ENCODE peak calls at places on chromosomes 6 and 20, in nine cellular contexts. One of them, this sample, is unnamed.

GRCh38 chr20:38880952-38881735 is 45.1 kb upstream of the FAM83D start:
- DNase-seq in ovary: no peak
- DNase-seq in tibial nerve: no peak
- DNase-seq in A549: no peak
- DNase-seq in suprapubic skin: no peak
- DNase-seq in H1: no peak
- DNase-seq in transverse colon: no peak
- DNase-seq in sigmoid colon: no peak
- DNase-seq in GM12878: no peak
- DNase-seq in this sample: no peak

GRCh38 chr20:36113566-36114247 is 40.8 kb upstream of the EPB41L1 start:
- DNase-seq in ovary: no peak
- DNase-seq in tibial nerve: no peak
- DNase-seq in A549: no peak
- DNase-seq in suprapubic skin: no peak
- DNase-seq in H1: no peak
- DNase-seq in transverse colon: no peak
- DNase-seq in sigmoid colon: no peak
- DNase-seq in GM12878: peak
- DNase-seq in this sample: no peak

GRCh38 chr6:142009647-142010046 is 123.1 kb upstream of the GJE1 start:
- DNase-seq in ovary: no peak
- DNase-seq in tibial nerve: no peak
- DNase-seq in A549: no peak
- DNase-seq in suprapubic skin: no peak
- DNase-seq in H1: no peak
- DNase-seq in transverse colon: no peak
- DNase-seq in sigmoid colon: no peak
- DNase-seq in GM12878: no peak
- DNase-seq in this sample: no peak

GRCh38 chr6:4564746-4565145 is 211.5 kb upstream of the CDYL start:
- DNase-seq in ovary: no peak
- DNase-seq in tibial nerve: no peak
- DNase-seq in A549: no peak
- DNase-seq in suprapubic skin: no peak
- DNase-seq in H1: peak
- DNase-seq in transverse colon: no peak
- DNase-seq in sigmoid colon: no peak
- DNase-seq in GM12878: no peak
- DNase-seq in this sample: no peak

GRCh38 chr6:121851056-121851455 is 415.6 kb downstream of the GJA1 start:
- DNase-seq in ovary: no peak
- DNase-seq in tibial nerve: no peak
- DNase-seq in A549: no peak
- DNase-seq in suprapubic skin: no peak
- DNase-seq in H1: no peak
- DNase-seq in transverse colon: no peak
- DNase-seq in sigmoid colon: no peak
- DNase-seq in GM12878: no peak
- DNase-seq in this sample: no peak

GRCh38 chr20:2006452-2007381 is 12.9 kb upstream of the PDYN start:
- DNase-seq in ovary: no peak
- DNase-seq in tibial nerve: no peak
- DNase-seq in A549: peak
- DNase-seq in suprapubic skin: no peak
- DNase-seq in H1: peak
- DNase-seq in transverse colon: no peak
- DNase-seq in sigmoid colon: no peak
- DNase-seq in GM12878: no peak
- DNase-seq in this sample: peak

GRCh38 chr6:7628479-7628878 is 38.5 kb downstream of the SNRNP48 start:
- DNase-seq in ovary: no peak
- DNase-seq in tibial nerve: no peak
- DNase-seq in A549: no peak
- DNase-seq in suprapubic skin: no peak
- DNase-seq in H1: no peak
- DNase-seq in transverse colon: no peak
- DNase-seq in sigmoid colon: no peak
- DNase-seq in GM12878: no peak
- DNase-seq in this sample: no peak

GRCh38 chr6:14459315-14459714 is 341.7 kb downstream of the CD83 start:
- DNase-seq in ovary: no peak
- DNase-seq in tibial nerve: no peak
- DNase-seq in A549: no peak
- DNase-seq in suprapubic skin: no peak
- DNase-seq in H1: no peak
- DNase-seq in transverse colon: no peak
- DNase-seq in sigmoid colon: no peak
- DNase-seq in GM12878: no peak
- DNase-seq in this sample: no peak

GRCh38 chr20:32642257-32643046 is 31.3 kb downstream of the C20orf203 start:
- DNase-seq in ovary: no peak
- DNase-seq in tibial nerve: no peak
- DNase-seq in A549: no peak
- DNase-seq in suprapubic skin: no peak
- DNase-seq in H1: no peak
- DNase-seq in transverse colon: no peak
- DNase-seq in sigmoid colon: no peak
- DNase-seq in GM12878: no peak
- DNase-seq in this sample: no peak

GRCh38 chr6:4319992-4320683 is 184.8 kb upstream of the ECI2 start:
- DNase-seq in ovary: no peak
- DNase-seq in tibial nerve: no peak
- DNase-seq in A549: peak
- DNase-seq in suprapubic skin: no peak
- DNase-seq in H1: no peak
- DNase-seq in transverse colon: no peak
- DNase-seq in sigmoid colon: no peak
- DNase-seq in GM12878: no peak
- DNase-seq in this sample: no peak

GRCh38 chr6:128822271-128822670 is 60.7 kb upstream of the LAMA2 start:
- DNase-seq in ovary: peak
- DNase-seq in tibial nerve: no peak
- DNase-seq in A549: no peak
- DNase-seq in suprapubic skin: no peak
- DNase-seq in H1: no peak
- DNase-seq in transverse colon: no peak
- DNase-seq in sigmoid colon: no peak
- DNase-seq in GM12878: no peak
- DNase-seq in this sample: no peak

DNA sequence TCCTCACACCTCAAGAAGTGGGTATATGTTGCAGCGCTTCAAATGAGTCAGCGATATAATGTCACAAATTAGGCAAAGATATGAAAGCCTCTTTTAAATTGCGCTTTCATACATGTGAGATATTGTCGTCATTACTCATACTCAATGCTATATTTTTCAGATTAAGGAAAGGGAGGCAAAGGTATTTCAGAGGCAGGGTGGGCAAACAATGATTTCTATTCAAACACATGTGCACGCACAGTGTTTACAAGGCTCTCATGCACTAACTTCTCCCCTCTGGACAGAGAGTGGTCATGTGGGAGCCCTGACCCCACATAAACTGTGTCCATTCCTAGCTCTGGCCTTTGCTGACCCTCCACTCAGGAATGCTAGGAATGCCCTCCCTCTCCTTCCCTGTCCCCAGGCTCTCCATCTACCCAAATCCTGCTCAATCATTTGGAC is 112.1 kb upstream of the TMEM170B start:
- DNase-seq in ovary: no peak
- DNase-seq in tibial nerve: no peak
- DNase-seq in A549: peak
- DNase-seq in suprapubic skin: no peak
- DNase-seq in H1: no peak
- DNase-seq in transverse colon: no peak
- DNase-seq in sigmoid colon: no peak
- DNase-seq in GM12878: no peak
- DNase-seq in this sample: no peak
- TF ChIP-seq EP300 in ovary: no peak
- TF ChIP-seq EP300 in tibial nerve: no peak
- TF ChIP-seq EP300 in A549: no peak
- TF ChIP-seq EP300 in suprapubic skin: no peak
- TF ChIP-seq EP300 in H1: no peak
- TF ChIP-seq EP300 in transverse colon: no peak
- TF ChIP-seq EP300 in sigmoid colon: no peak
- TF ChIP-seq EP300 in GM12878: no peak
- TF ChIP-seq EP300 in this sample: no peak

GRCh38 chr20:47314647-47315338 is 41.7 kb downstream of the ZMYND8 start:
- DNase-seq in ovary: peak
- DNase-seq in tibial nerve: no peak
- DNase-seq in A549: no peak
- DNase-seq in suprapubic skin: peak
- DNase-seq in H1: no peak
- DNase-seq in transverse colon: no peak
- DNase-seq in sigmoid colon: peak
- DNase-seq in GM12878: no peak
- DNase-seq in this sample: no peak

GRCh38 chr20:47311967-47312681 is 44.4 kb downstream of the ZMYND8 start:
- DNase-seq in ovary: no peak
- DNase-seq in tibial nerve: no peak
- DNase-seq in A549: no peak
- DNase-seq in suprapubic skin: peak
- DNase-seq in H1: no peak
- DNase-seq in transverse colon: no peak
- DNase-seq in sigmoid colon: peak
- DNase-seq in GM12878: no peak
- DNase-seq in this sample: no peak

GRCh38 chr20:47309806-47310426 is 46.6 kb downstream of the ZMYND8 start:
- DNase-seq in ovary: no peak
- DNase-seq in tibial nerve: no peak
- DNase-seq in A549: no peak
- DNase-seq in suprapubic skin: no peak
- DNase-seq in H1: no peak
- DNase-seq in transverse colon: no peak
- DNase-seq in sigmoid colon: peak
- DNase-seq in GM12878: no peak
- DNase-seq in this sample: peak

GRCh38 chr20:47310729-47311128 is 45.8 kb downstream of the ZMYND8 start:
- DNase-seq in ovary: no peak
- DNase-seq in tibial nerve: no peak
- DNase-seq in A549: no peak
- DNase-seq in suprapubic skin: no peak
- DNase-seq in H1: no peak
- DNase-seq in transverse colon: no peak
- DNase-seq in sigmoid colon: peak
- DNase-seq in GM12878: no peak
- DNase-seq in this sample: no peak

GRCh38 chr20:47311211-47311610 is 45.3 kb downstream of the ZMYND8 start:
- DNase-seq in ovary: no peak
- DNase-seq in tibial nerve: no peak
- DNase-seq in A549: no peak
- DNase-seq in suprapubic skin: no peak
- DNase-seq in H1: no peak
- DNase-seq in transverse colon: no peak
- DNase-seq in sigmoid colon: peak
- DNase-seq in GM12878: no peak
- DNase-seq in this sample: no peak
- TF ChIP-seq POLR2A in ovary: no peak
- TF ChIP-seq POLR2A in tibial nerve: no peak
- TF ChIP-seq POLR2A in A549: no peak
- TF ChIP-seq POLR2A in suprapubic skin: no peak
- TF ChIP-seq POLR2A in H1: no peak
- TF ChIP-seq POLR2A in transverse colon: no peak
- TF ChIP-seq POLR2A in sigmoid colon: no peak
- TF ChIP-seq POLR2A in GM12878: no peak
- TF ChIP-seq POLR2A in this sample: no peak

GRCh38 chr20:8133816-8134451 is 1.9 kb downstream of the PLCB1 start:
- DNase-seq in ovary: no peak
- DNase-seq in tibial nerve: no peak
- DNase-seq in A549: no peak
- DNase-seq in suprapubic skin: no peak
- DNase-seq in H1: no peak
- DNase-seq in transverse colon: no peak
- DNase-seq in sigmoid colon: no peak
- DNase-seq in GM12878: no peak
- DNase-seq in this sample: no peak
- TF ChIP-seq EP300 in ovary: no peak
- TF ChIP-seq EP300 in tibial nerve: no peak
- TF ChIP-seq EP300 in A549: no peak
- TF ChIP-seq EP300 in suprapubic skin: no peak
- TF ChIP-seq EP300 in H1: no peak
- TF ChIP-seq EP300 in transverse colon: no peak
- TF ChIP-seq EP300 in sigmoid colon: no peak
- TF ChIP-seq EP300 in GM12878: no peak
- TF ChIP-seq EP300 in this sample: no peak

DNA sequence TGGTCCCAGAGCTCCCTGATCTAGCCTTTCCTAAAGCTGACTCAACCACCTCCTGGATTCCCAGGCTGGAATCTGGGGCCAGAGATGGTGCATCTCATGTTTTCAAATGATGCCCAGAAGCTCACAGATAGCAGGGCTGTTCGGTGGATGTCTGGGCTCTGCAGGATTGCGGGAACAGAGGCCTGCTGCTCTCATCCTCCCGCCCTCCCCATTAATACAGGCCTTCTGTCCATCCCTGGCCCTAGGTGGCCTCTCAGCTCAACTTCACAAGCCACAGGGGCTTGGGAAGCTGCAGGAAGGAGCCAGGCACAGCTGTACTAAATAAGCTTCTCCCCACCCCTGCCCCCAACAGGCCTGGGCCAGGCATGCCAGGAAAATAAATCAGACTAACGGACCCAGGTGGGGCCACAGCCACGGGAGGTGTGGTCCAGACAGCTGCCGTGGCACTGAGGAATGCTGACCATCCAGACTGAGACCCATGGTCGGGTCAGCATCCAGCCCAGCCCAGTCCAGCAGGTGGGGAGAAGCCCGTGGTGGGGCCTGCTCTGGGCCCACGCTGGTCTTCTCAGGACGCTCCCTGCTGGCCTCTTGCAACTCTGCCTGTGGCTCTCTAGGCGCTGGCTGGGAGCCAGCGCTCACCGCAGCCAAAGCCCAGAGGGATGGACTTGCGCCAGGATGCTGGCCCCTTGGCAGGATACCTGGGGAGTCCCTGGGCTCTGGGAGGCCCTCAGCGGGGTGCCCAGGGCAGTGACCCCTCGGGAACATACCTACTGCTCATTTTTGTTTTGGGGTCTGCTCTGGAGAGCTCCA is 8.5 kb upstream of the YTHDF1 start:
- DNase-seq in ovary: peak
- DNase-seq in tibial nerve: no peak
- DNase-seq in A549: peak
- DNase-seq in suprapubic skin: no peak
- DNase-seq in H1: no peak
- DNase-seq in transverse colon: peak
- DNase-seq in sigmoid colon: peak
- DNase-seq in GM12878: no peak
- DNase-seq in this sample: peak
- TF ChIP-seq POLR2A in ovary: no peak
- TF ChIP-seq POLR2A in tibial nerve: no peak
- TF ChIP-seq POLR2A in A549: no peak
- TF ChIP-seq POLR2A in suprapubic skin: no peak
- TF ChIP-seq POLR2A in H1: no peak
- TF ChIP-seq POLR2A in transverse colon: no peak
- TF ChIP-seq POLR2A in sigmoid colon: no peak
- TF ChIP-seq POLR2A in GM12878: no peak
- TF ChIP-seq POLR2A in this sample: no peak